ENCODE peak calls at places on chromosomes 16 and 17, in seven cellular contexts. K, E, J, R, D, G and X are unnamed samples.

GRCh38 chr16:58110590-58111330 is 18.4 kb downstream of the CFAP20 start:
- DNase-seq in K (no peak), E (peak), J (no peak), R (peak), D (no peak), G (no peak), X (no peak)

GRCh38 chr16:51524555-51525373 is 373.7 kb upstream of the SALL1 start:
- DNase-seq in K (peak), E (no peak), J (no peak), R (peak), D (no peak), G (no peak), X (no peak)

GRCh38 chr17:622356-622755 is 92.3 kb downstream of the VPS53 start:
- DNase-seq in K (no peak), E (no peak), J (no peak), R (peak), D (no peak), G (no peak), X (no peak)

GRCh38 chr16:24589997-24590396 is 50.6 kb downstream of the RBBP6 start:
- DNase-seq in K (no peak), E (no peak), J (no peak), R (no peak), D (no peak), G (no peak), X (no peak)

GRCh38 chr17:30238003-30238344 is 2.5 kb upstream of the SLC6A4 start:
- DNase-seq in K (no peak), E (no peak), J (no peak), R (no peak), D (no peak), G (no peak), X (no peak)

GRCh38 chr17:75959839-75960511 is 19.0 kb downstream of the ACOX1 start:
- DNase-seq in K (no peak), E (no peak), J (no peak), R (no peak), D (no peak), G (no peak), X (no peak)

GRCh38 chr17:47188266-47188665 is 829 bp downstream of the CDC27 start:
- DNase-seq in K (no peak), E (no peak), J (no peak), R (peak), D (no peak), G (no peak), X (no peak)

GRCh38 chr16:48001306-48001885 is 154.4 kb downstream of the ABCC12 start:
- DNase-seq in K (no peak), E (no peak), J (no peak), R (no peak), D (no peak), G (no peak), X (no peak)

GRCh38 chr16:84672276-84673202 is 24.2 kb downstream of the KLHL36 start:
- DNase-seq in K (peak), E (peak), J (peak), R (peak), D (peak), G (peak), X (peak)

GRCh38 chr16:12826559-12826958 is 22.9 kb upstream of the CPPED1 start:
- DNase-seq in K (no peak), E (no peak), J (no peak), R (no peak), D (no peak), G (no peak), X (no peak)

GRCh38 chr16:64705443-64705842 is 416.4 kb downstream of the CDH11 start:
- DNase-seq in K (no peak), E (no peak), J (no peak), R (no peak), D (no peak), G (no peak), X (no peak)

GRCh38 chr17:69869667-69870066 is 205.4 kb upstream of the KCNJ16 start:
- DNase-seq in K (no peak), E (no peak), J (no peak), R (no peak), D (no peak), G (no peak), X (no peak)
- H3K27ac ChIP-seq in K (no peak), E (no peak), J (no peak), R (no peak), D (no peak), G (no peak), X (no peak)

GRCh38 chr17:6576038-6576437 is 19.7 kb upstream of the PITPNM3 start:
- DNase-seq in K (no peak), E (no peak), J (no peak), R (no peak), D (no peak), G (no peak), X (no peak)

GRCh38 chr17:6573982-6574688 is 17.8 kb upstream of the PITPNM3 start:
- DNase-seq in K (no peak), E (no peak), J (no peak), R (no peak), D (no peak), G (no peak), X (no peak)

GRCh38 chr17:6572997-6573396 is 16.6 kb upstream of the PITPNM3 start:
- DNase-seq in K (no peak), E (peak), J (no peak), R (no peak), D (no peak), G (no peak), X (no peak)

GRCh38 chr17:6575596-6575988 is 19.2 kb upstream of the PITPNM3 start:
- DNase-seq in K (no peak), E (no peak), J (no peak), R (no peak), D (no peak), G (no peak), X (no peak)

GRCh38 chr17:6574689-6575595 is 18.6 kb upstream of the PITPNM3 start:
- DNase-seq in K (no peak), E (peak), J (no peak), R (peak), D (peak), G (peak), X (peak)
- TF ChIP-seq CTCF in K (no peak), E (no peak), J (no peak), R (peak), D (no peak), G (no peak), X (no peak)

GRCh38 chr17:7313890-7314718 is 1.1 kb downstream of the GPS2 start:
- DNase-seq in K (peak), E (no peak), J (no peak), R (no peak), D (no peak), G (no peak), X (no peak)

GRCh38 chr17:7314719-7315569 is at the start of gene GPS2:
- DNase-seq in K (peak), E (peak), J (peak), R (peak), D (peak), G (peak), X (peak)

GRCh38 chr17:7311110-7311698 is 3.8 kb downstream of the EIF5A start:
- DNase-seq in K (no peak), E (no peak), J (no peak), R (no peak), D (no peak), G (no peak), X (no peak)

GRCh38 chr17:7313028-7313889 is 1.9 kb downstream of the GPS2 start:
- DNase-seq in K (peak), E (no peak), J (no peak), R (no peak), D (no peak), G (no peak), X (no peak)

GRCh38 chr17:7312432-7313027 is 2.6 kb downstream of the GPS2 start:
- DNase-seq in K (peak), E (no peak), J (no peak), R (no peak), D (no peak), G (no peak), X (no peak)
- H3K27ac ChIP-seq in K (no peak), E (no peak), J (peak), R (peak), D (no peak), G (no peak), X (no peak)

GRCh38 chr16:50323335-50324011 is 45.3 kb downstream of the BRD7 start:
- DNase-seq in K (no peak), E (no peak), J (no peak), R (peak), D (no peak), G (no peak), X (no peak)
- TF ChIP-seq CTCF in K (no peak), E (no peak), J (no peak), R (peak), D (peak), G (peak), X (no peak)

GRCh38 chr16:11687606-11688519 is 19.6 kb downstream of the SNN start:
- DNase-seq in K (no peak), E (peak), J (no peak), R (no peak), D (no peak), G (no peak), X (no peak)

GRCh38 chr16:11685844-11686618 is 17.8 kb downstream of the SNN start:
- DNase-seq in K (no peak), E (peak), J (no peak), R (no peak), D (no peak), G (no peak), X (no peak)

GRCh38 chr16:11684231-11685025 is 16.2 kb downstream of the SNN start:
- DNase-seq in K (no peak), E (no peak), J (no peak), R (no peak), D (no peak), G (no peak), X (no peak)

GRCh38 chr16:11688520-11688886 is 20.2 kb downstream of the SNN start:
- DNase-seq in K (no peak), E (no peak), J (no peak), R (no peak), D (no peak), G (no peak), X (no peak)

GRCh38 chr16:11686713-11687112 is 18.5 kb downstream of the SNN start:
- DNase-seq in K (no peak), E (no peak), J (no peak), R (no peak), D (no peak), G (no peak), X (no peak)
- H3K27ac ChIP-seq in K (no peak), E (no peak), J (peak), R (no peak), D (no peak), G (no peak), X (no peak)

GRCh38 chr16:68235105-68235881 is 634 bp downstream of the ESRP2 start:
- DNase-seq in K (peak), E (peak), J (peak), R (no peak), D (peak), G (peak), X (no peak)
- TF ChIP-seq CTCF in K (no peak), E (no peak), J (no peak), R (peak), D (peak), G (no peak), X (no peak)

GRCh38 chr17:41535764-41536481 is 7.8 kb upstream of the KRT19 start:
- DNase-seq in K (no peak), E (no peak), J (no peak), R (no peak), D (no peak), G (no peak), X (no peak)
- H3K27ac ChIP-seq in K (no peak), E (no peak), J (no peak), R (no peak), D (no peak), G (no peak), X (no peak)

DNA sequence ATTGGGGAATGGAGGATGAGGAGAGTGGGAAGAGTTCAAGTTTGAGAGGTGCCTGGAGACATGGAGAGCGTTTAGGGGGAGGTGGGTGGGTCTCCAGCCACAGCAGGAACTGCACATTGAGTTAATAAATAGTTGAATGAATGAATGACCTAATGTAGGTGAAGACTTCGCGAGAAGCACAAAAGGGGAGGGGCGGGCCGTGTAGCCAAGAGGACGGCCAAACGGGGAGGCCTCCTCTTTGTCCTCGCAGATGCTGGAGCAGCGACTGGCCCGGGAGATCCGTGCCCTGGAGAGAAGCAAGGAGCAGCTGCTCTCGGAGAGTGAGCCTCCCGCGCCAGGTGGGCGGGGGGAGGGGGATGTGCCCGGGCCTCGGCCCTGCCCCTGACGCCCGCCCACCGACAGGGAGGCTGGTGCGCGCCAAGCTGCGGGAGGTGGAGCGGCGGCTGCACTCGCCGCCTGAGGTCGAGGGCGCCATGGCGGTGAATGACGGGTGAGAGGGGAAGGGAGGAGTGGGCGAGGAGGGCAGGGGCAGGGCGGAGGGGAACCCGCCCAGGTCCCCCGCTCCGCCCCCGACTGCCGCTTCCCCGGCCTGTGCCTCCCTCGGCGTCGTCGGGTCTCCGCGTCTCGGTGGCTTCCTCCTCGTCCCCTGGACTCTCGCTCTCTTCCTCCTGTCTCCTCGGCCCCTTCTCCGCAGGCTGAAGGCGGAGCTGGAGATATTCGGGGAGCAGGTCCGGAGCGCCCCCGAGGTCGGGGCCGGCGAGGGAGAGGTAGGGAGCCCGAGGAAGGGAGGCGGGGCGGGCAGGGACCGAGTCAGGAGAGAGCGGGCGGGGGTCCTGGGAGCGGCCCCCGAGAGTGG is 12.9 kb downstream of the SYCE1L start:
- DNase-seq in K (peak), E (peak), J (peak), R (peak), D (peak), G (peak), X (peak)
- TF ChIP-seq CTCF in K (no peak), E (no peak), J (no peak), R (no peak), D (no peak), G (no peak), X (no peak)

GRCh38 chr16:75079346-75079926 is 37.1 kb downstream of the LDHD start:
- DNase-seq in K (no peak), E (no peak), J (no peak), R (no peak), D (no peak), G (no peak), X (no peak)

GRCh38 chr16:75081179-75081859 is 35.3 kb downstream of the LDHD start:
- DNase-seq in K (no peak), E (no peak), J (no peak), R (no peak), D (no peak), G (no peak), X (no peak)

GRCh38 chr16:75075688-75076268 is 40.8 kb downstream of the LDHD start:
- DNase-seq in K (no peak), E (no peak), J (no peak), R (no peak), D (no peak), G (no peak), X (no peak)

GRCh38 chr16:75080205-75081029 is 36.2 kb downstream of the LDHD start:
- DNase-seq in K (no peak), E (no peak), J (no peak), R (peak), D (no peak), G (no peak), X (no peak)

GRCh38 chr16:75078886-75079285 is 37.7 kb downstream of the LDHD start:
- DNase-seq in K (no peak), E (no peak), J (no peak), R (no peak), D (no peak), G (no peak), X (no peak)
- H3K27ac ChIP-seq in K (no peak), E (no peak), J (peak), R (no peak), D (no peak), G (no peak), X (no peak)